ENCODE peak calls at places on chromosomes 2 and 18, in nine cellular contexts. One of them, this sample, is unnamed.

GRCh38 chr2:20599861-20600461 is 50.9 kb downstream of the HS1BP3 start:
- DNase-seq in activated naive CD4-positive, alpha-beta T cell treated with anti-CD3 and anti-CD28 coated beads, Interleukin-2, amount 50 U/mL, for 16 hours: peak
- DNase-seq in Kasumi-1: no peak
- DNase-seq in T1000: no peak
- DNase-seq in B cell: no peak
- DNase-seq in neural crest cell: peak
- DNase-seq in endodermal cell: peak
- DNase-seq in activated CD4-positive, alpha-beta T cell treated with anti-CD3 and anti-CD28 coated beads, Interleukin-2, amount 50 U/mL, for 1 hour: no peak
- DNase-seq in NCI-H345: no peak
- DNase-seq in this sample: peak

GRCh38 chr18:35927431-35927830 is 45.0 kb upstream of the RMP24 start:
- DNase-seq in activated naive CD4-positive, alpha-beta T cell treated with anti-CD3 and anti-CD28 coated beads, Interleukin-2, amount 50 U/mL, for 16 hours: no peak
- DNase-seq in Kasumi-1: no peak
- DNase-seq in T1000: no peak
- DNase-seq in B cell: no peak
- DNase-seq in neural crest cell: no peak
- DNase-seq in endodermal cell: no peak
- DNase-seq in activated CD4-positive, alpha-beta T cell treated with anti-CD3 and anti-CD28 coated beads, Interleukin-2, amount 50 U/mL, for 1 hour: no peak
- DNase-seq in NCI-H345: no peak
- DNase-seq in this sample: no peak

GRCh38 chr2:11286749-11287148 is 57.7 kb downstream of the ROCK2 start:
- DNase-seq in activated naive CD4-positive, alpha-beta T cell treated with anti-CD3 and anti-CD28 coated beads, Interleukin-2, amount 50 U/mL, for 16 hours: no peak
- DNase-seq in Kasumi-1: no peak
- DNase-seq in T1000: no peak
- DNase-seq in B cell: no peak
- DNase-seq in neural crest cell: no peak
- DNase-seq in endodermal cell: no peak
- DNase-seq in activated CD4-positive, alpha-beta T cell treated with anti-CD3 and anti-CD28 coated beads, Interleukin-2, amount 50 U/mL, for 1 hour: no peak
- DNase-seq in NCI-H345: no peak
- DNase-seq in this sample: no peak

GRCh38 chr2:30157616-30158015 is 10.8 kb downstream of the YPEL5 start:
- DNase-seq in activated naive CD4-positive, alpha-beta T cell treated with anti-CD3 and anti-CD28 coated beads, Interleukin-2, amount 50 U/mL, for 16 hours: no peak
- DNase-seq in Kasumi-1: no peak
- DNase-seq in T1000: no peak
- DNase-seq in B cell: no peak
- DNase-seq in neural crest cell: no peak
- DNase-seq in endodermal cell: no peak
- DNase-seq in activated CD4-positive, alpha-beta T cell treated with anti-CD3 and anti-CD28 coated beads, Interleukin-2, amount 50 U/mL, for 1 hour: no peak
- DNase-seq in NCI-H345: no peak
- DNase-seq in this sample: no peak

GRCh38 chr2:3216841-3217495 is 160.7 kb downstream of the EIPR1 start:
- DNase-seq in activated naive CD4-positive, alpha-beta T cell treated with anti-CD3 and anti-CD28 coated beads, Interleukin-2, amount 50 U/mL, for 16 hours: no peak
- DNase-seq in Kasumi-1: no peak
- DNase-seq in T1000: no peak
- DNase-seq in B cell: no peak
- DNase-seq in neural crest cell: no peak
- DNase-seq in endodermal cell: no peak
- DNase-seq in activated CD4-positive, alpha-beta T cell treated with anti-CD3 and anti-CD28 coated beads, Interleukin-2, amount 50 U/mL, for 1 hour: no peak
- DNase-seq in NCI-H345: no peak
- DNase-seq in this sample: no peak

GRCh38 chr2:70779911-70780580 is 10.4 kb downstream of the FIGLA start:
- DNase-seq in activated naive CD4-positive, alpha-beta T cell treated with anti-CD3 and anti-CD28 coated beads, Interleukin-2, amount 50 U/mL, for 16 hours: no peak
- DNase-seq in Kasumi-1: no peak
- DNase-seq in T1000: no peak
- DNase-seq in B cell: no peak
- DNase-seq in neural crest cell: no peak
- DNase-seq in endodermal cell: no peak
- DNase-seq in activated CD4-positive, alpha-beta T cell treated with anti-CD3 and anti-CD28 coated beads, Interleukin-2, amount 50 U/mL, for 1 hour: no peak
- DNase-seq in NCI-H345: no peak
- DNase-seq in this sample: no peak

GRCh38 chr18:1253825-1254224 is 349.2 kb downstream of the ADCYAP1 start:
- DNase-seq in activated naive CD4-positive, alpha-beta T cell treated with anti-CD3 and anti-CD28 coated beads, Interleukin-2, amount 50 U/mL, for 16 hours: no peak
- DNase-seq in Kasumi-1: no peak
- DNase-seq in T1000: no peak
- DNase-seq in B cell: no peak
- DNase-seq in neural crest cell: no peak
- DNase-seq in endodermal cell: no peak
- DNase-seq in activated CD4-positive, alpha-beta T cell treated with anti-CD3 and anti-CD28 coated beads, Interleukin-2, amount 50 U/mL, for 1 hour: no peak
- DNase-seq in NCI-H345: no peak
- DNase-seq in this sample: no peak

GRCh38 chr18:44885507-44885906 is 204.8 kb downstream of the SETBP1 start:
- DNase-seq in activated naive CD4-positive, alpha-beta T cell treated with anti-CD3 and anti-CD28 coated beads, Interleukin-2, amount 50 U/mL, for 16 hours: no peak
- DNase-seq in Kasumi-1: no peak
- DNase-seq in T1000: no peak
- DNase-seq in B cell: no peak
- DNase-seq in neural crest cell: no peak
- DNase-seq in endodermal cell: no peak
- DNase-seq in activated CD4-positive, alpha-beta T cell treated with anti-CD3 and anti-CD28 coated beads, Interleukin-2, amount 50 U/mL, for 1 hour: no peak
- DNase-seq in NCI-H345: no peak
- DNase-seq in this sample: no peak

GRCh38 chr2:21330786-21331391 is 207.1 kb downstream of the TDRD15 start:
- DNase-seq in activated naive CD4-positive, alpha-beta T cell treated with anti-CD3 and anti-CD28 coated beads, Interleukin-2, amount 50 U/mL, for 16 hours: no peak
- DNase-seq in Kasumi-1: no peak
- DNase-seq in T1000: no peak
- DNase-seq in B cell: no peak
- DNase-seq in neural crest cell: no peak
- DNase-seq in endodermal cell: no peak
- DNase-seq in activated CD4-positive, alpha-beta T cell treated with anti-CD3 and anti-CD28 coated beads, Interleukin-2, amount 50 U/mL, for 1 hour: no peak
- DNase-seq in NCI-H345: no peak
- DNase-seq in this sample: no peak

GRCh38 chr2:28293416-28293815 is 99.2 kb upstream of the FOSL2 start:
- DNase-seq in activated naive CD4-positive, alpha-beta T cell treated with anti-CD3 and anti-CD28 coated beads, Interleukin-2, amount 50 U/mL, for 16 hours: no peak
- DNase-seq in Kasumi-1: no peak
- DNase-seq in T1000: no peak
- DNase-seq in B cell: no peak
- DNase-seq in neural crest cell: no peak
- DNase-seq in endodermal cell: no peak
- DNase-seq in activated CD4-positive, alpha-beta T cell treated with anti-CD3 and anti-CD28 coated beads, Interleukin-2, amount 50 U/mL, for 1 hour: no peak
- DNase-seq in NCI-H345: no peak
- DNase-seq in this sample: no peak

GRCh38 chr2:101974663-101975062 is 17.1 kb upstream of the IL1R2 start:
- DNase-seq in activated naive CD4-positive, alpha-beta T cell treated with anti-CD3 and anti-CD28 coated beads, Interleukin-2, amount 50 U/mL, for 16 hours: no peak
- DNase-seq in Kasumi-1: no peak
- DNase-seq in T1000: peak
- DNase-seq in B cell: no peak
- DNase-seq in neural crest cell: no peak
- DNase-seq in endodermal cell: peak
- DNase-seq in activated CD4-positive, alpha-beta T cell treated with anti-CD3 and anti-CD28 coated beads, Interleukin-2, amount 50 U/mL, for 1 hour: no peak
- DNase-seq in NCI-H345: no peak
- DNase-seq in this sample: peak

GRCh38 chr2:60806988-60807681 is 51.1 kb downstream of the PAPOLG start:
- DNase-seq in activated naive CD4-positive, alpha-beta T cell treated with anti-CD3 and anti-CD28 coated beads, Interleukin-2, amount 50 U/mL, for 16 hours: peak
- DNase-seq in Kasumi-1: peak
- DNase-seq in T1000: no peak
- DNase-seq in B cell: no peak
- DNase-seq in neural crest cell: no peak
- DNase-seq in endodermal cell: no peak
- DNase-seq in activated CD4-positive, alpha-beta T cell treated with anti-CD3 and anti-CD28 coated beads, Interleukin-2, amount 50 U/mL, for 1 hour: peak
- DNase-seq in NCI-H345: peak
- DNase-seq in this sample: peak

GRCh38 chr2:173136614-173137013 is 61.0 kb downstream of the MAP3K20 start:
- DNase-seq in activated naive CD4-positive, alpha-beta T cell treated with anti-CD3 and anti-CD28 coated beads, Interleukin-2, amount 50 U/mL, for 16 hours: no peak
- DNase-seq in Kasumi-1: no peak
- DNase-seq in T1000: no peak
- DNase-seq in B cell: no peak
- DNase-seq in neural crest cell: no peak
- DNase-seq in endodermal cell: no peak
- DNase-seq in activated CD4-positive, alpha-beta T cell treated with anti-CD3 and anti-CD28 coated beads, Interleukin-2, amount 50 U/mL, for 1 hour: no peak
- DNase-seq in NCI-H345: no peak
- DNase-seq in this sample: no peak

GRCh38 chr2:213148572-213149331 is 2.7 kb downstream of the IKZF2 start:
- DNase-seq in activated naive CD4-positive, alpha-beta T cell treated with anti-CD3 and anti-CD28 coated beads, Interleukin-2, amount 50 U/mL, for 16 hours: no peak
- DNase-seq in Kasumi-1: no peak
- DNase-seq in T1000: no peak
- DNase-seq in B cell: no peak
- DNase-seq in neural crest cell: no peak
- DNase-seq in endodermal cell: no peak
- DNase-seq in activated CD4-positive, alpha-beta T cell treated with anti-CD3 and anti-CD28 coated beads, Interleukin-2, amount 50 U/mL, for 1 hour: no peak
- DNase-seq in NCI-H345: no peak
- DNase-seq in this sample: no peak

GRCh38 chr2:168583710-168584521 is 127.8 kb downstream of the CERS6 start:
- DNase-seq in activated naive CD4-positive, alpha-beta T cell treated with anti-CD3 and anti-CD28 coated beads, Interleukin-2, amount 50 U/mL, for 16 hours: no peak
- DNase-seq in Kasumi-1: no peak
- DNase-seq in T1000: peak
- DNase-seq in B cell: no peak
- DNase-seq in neural crest cell: no peak
- DNase-seq in endodermal cell: no peak
- DNase-seq in activated CD4-positive, alpha-beta T cell treated with anti-CD3 and anti-CD28 coated beads, Interleukin-2, amount 50 U/mL, for 1 hour: no peak
- DNase-seq in NCI-H345: peak
- DNase-seq in this sample: no peak

GRCh38 chr18:58580078-58580477 is 48.8 kb downstream of the ALPK2 start:
- DNase-seq in activated naive CD4-positive, alpha-beta T cell treated with anti-CD3 and anti-CD28 coated beads, Interleukin-2, amount 50 U/mL, for 16 hours: no peak
- DNase-seq in Kasumi-1: no peak
- DNase-seq in T1000: no peak
- DNase-seq in B cell: no peak
- DNase-seq in neural crest cell: no peak
- DNase-seq in endodermal cell: no peak
- DNase-seq in activated CD4-positive, alpha-beta T cell treated with anti-CD3 and anti-CD28 coated beads, Interleukin-2, amount 50 U/mL, for 1 hour: no peak
- DNase-seq in NCI-H345: no peak
- DNase-seq in this sample: no peak

GRCh38 chr2:205911306-205911705 is 174.7 kb downstream of the INO80D start:
- DNase-seq in activated naive CD4-positive, alpha-beta T cell treated with anti-CD3 and anti-CD28 coated beads, Interleukin-2, amount 50 U/mL, for 16 hours: no peak
- DNase-seq in Kasumi-1: no peak
- DNase-seq in T1000: no peak
- DNase-seq in B cell: no peak
- DNase-seq in neural crest cell: no peak
- DNase-seq in endodermal cell: no peak
- DNase-seq in activated CD4-positive, alpha-beta T cell treated with anti-CD3 and anti-CD28 coated beads, Interleukin-2, amount 50 U/mL, for 1 hour: no peak
- DNase-seq in NCI-H345: no peak
- DNase-seq in this sample: no peak

GRCh38 chr2:101340141-101340541 is 31.6 kb upstream of the RNF149 start:
- DNase-seq in activated naive CD4-positive, alpha-beta T cell treated with anti-CD3 and anti-CD28 coated beads, Interleukin-2, amount 50 U/mL, for 16 hours: no peak
- DNase-seq in Kasumi-1: peak
- DNase-seq in T1000: no peak
- DNase-seq in B cell: no peak
- DNase-seq in neural crest cell: no peak
- DNase-seq in endodermal cell: no peak
- DNase-seq in activated CD4-positive, alpha-beta T cell treated with anti-CD3 and anti-CD28 coated beads, Interleukin-2, amount 50 U/mL, for 1 hour: no peak
- DNase-seq in NCI-H345: no peak
- DNase-seq in this sample: no peak

GRCh38 chr2:144780983-144781382 is 261.1 kb upstream of the ZEB2 start:
- DNase-seq in activated naive CD4-positive, alpha-beta T cell treated with anti-CD3 and anti-CD28 coated beads, Interleukin-2, amount 50 U/mL, for 16 hours: no peak
- DNase-seq in Kasumi-1: no peak
- DNase-seq in T1000: no peak
- DNase-seq in B cell: no peak
- DNase-seq in neural crest cell: no peak
- DNase-seq in endodermal cell: no peak
- DNase-seq in activated CD4-positive, alpha-beta T cell treated with anti-CD3 and anti-CD28 coated beads, Interleukin-2, amount 50 U/mL, for 1 hour: no peak
- DNase-seq in NCI-H345: no peak
- DNase-seq in this sample: no peak

GRCh38 chr2:30149513-30149912 is 2.7 kb downstream of the YPEL5 start:
- DNase-seq in activated naive CD4-positive, alpha-beta T cell treated with anti-CD3 and anti-CD28 coated beads, Interleukin-2, amount 50 U/mL, for 16 hours: no peak
- DNase-seq in Kasumi-1: no peak
- DNase-seq in T1000: no peak
- DNase-seq in B cell: no peak
- DNase-seq in neural crest cell: no peak
- DNase-seq in endodermal cell: peak
- DNase-seq in activated CD4-positive, alpha-beta T cell treated with anti-CD3 and anti-CD28 coated beads, Interleukin-2, amount 50 U/mL, for 1 hour: no peak
- DNase-seq in NCI-H345: no peak
- DNase-seq in this sample: no peak

GRCh38 chr2:24015562-24016375 is 5.9 kb downstream of the MFSD2B start:
- DNase-seq in activated naive CD4-positive, alpha-beta T cell treated with anti-CD3 and anti-CD28 coated beads, Interleukin-2, amount 50 U/mL, for 16 hours: no peak
- DNase-seq in Kasumi-1: no peak
- DNase-seq in T1000: peak
- DNase-seq in B cell: no peak
- DNase-seq in neural crest cell: no peak
- DNase-seq in endodermal cell: peak
- DNase-seq in activated CD4-positive, alpha-beta T cell treated with anti-CD3 and anti-CD28 coated beads, Interleukin-2, amount 50 U/mL, for 1 hour: no peak
- DNase-seq in NCI-H345: peak
- DNase-seq in this sample: no peak

GRCh38 chr2:239602290-239603282 is 201.8 kb upstream of the HDAC4 start:
- DNase-seq in activated naive CD4-positive, alpha-beta T cell treated with anti-CD3 and anti-CD28 coated beads, Interleukin-2, amount 50 U/mL, for 16 hours: no peak
- DNase-seq in Kasumi-1: no peak
- DNase-seq in T1000: no peak
- DNase-seq in B cell: no peak
- DNase-seq in neural crest cell: no peak
- DNase-seq in endodermal cell: peak
- DNase-seq in activated CD4-positive, alpha-beta T cell treated with anti-CD3 and anti-CD28 coated beads, Interleukin-2, amount 50 U/mL, for 1 hour: no peak
- DNase-seq in NCI-H345: no peak
- DNase-seq in this sample: no peak

GRCh38 chr2:168758970-168759820 is 43.2 kb upstream of the NOSTRIN start:
- DNase-seq in activated naive CD4-positive, alpha-beta T cell treated with anti-CD3 and anti-CD28 coated beads, Interleukin-2, amount 50 U/mL, for 16 hours: no peak
- DNase-seq in Kasumi-1: peak
- DNase-seq in T1000: no peak
- DNase-seq in B cell: peak
- DNase-seq in neural crest cell: no peak
- DNase-seq in endodermal cell: peak
- DNase-seq in activated CD4-positive, alpha-beta T cell treated with anti-CD3 and anti-CD28 coated beads, Interleukin-2, amount 50 U/mL, for 1 hour: no peak
- DNase-seq in NCI-H345: peak
- DNase-seq in this sample: peak

GRCh38 chr2:18771212-18771611 is 181.8 kb upstream of the NT5C1B start:
- DNase-seq in activated naive CD4-positive, alpha-beta T cell treated with anti-CD3 and anti-CD28 coated beads, Interleukin-2, amount 50 U/mL, for 16 hours: no peak
- DNase-seq in Kasumi-1: no peak
- DNase-seq in T1000: no peak
- DNase-seq in B cell: no peak
- DNase-seq in neural crest cell: no peak
- DNase-seq in endodermal cell: no peak
- DNase-seq in activated CD4-positive, alpha-beta T cell treated with anti-CD3 and anti-CD28 coated beads, Interleukin-2, amount 50 U/mL, for 1 hour: no peak
- DNase-seq in NCI-H345: no peak
- DNase-seq in this sample: no peak

GRCh38 chr18:59084286-59084779 is 55.4 kb upstream of the SEC11C start:
- DNase-seq in activated naive CD4-positive, alpha-beta T cell treated with anti-CD3 and anti-CD28 coated beads, Interleukin-2, amount 50 U/mL, for 16 hours: peak
- DNase-seq in Kasumi-1: peak
- DNase-seq in T1000: no peak
- DNase-seq in B cell: peak
- DNase-seq in neural crest cell: peak
- DNase-seq in endodermal cell: peak
- DNase-seq in activated CD4-positive, alpha-beta T cell treated with anti-CD3 and anti-CD28 coated beads, Interleukin-2, amount 50 U/mL, for 1 hour: peak
- DNase-seq in NCI-H345: peak
- DNase-seq in this sample: peak

GRCh38 chr18:811192-812122 is 585 bp downstream of the YES1 start:
- DNase-seq in activated naive CD4-positive, alpha-beta T cell treated with anti-CD3 and anti-CD28 coated beads, Interleukin-2, amount 50 U/mL, for 16 hours: no peak
- DNase-seq in Kasumi-1: peak
- DNase-seq in T1000: no peak
- DNase-seq in B cell: no peak
- DNase-seq in neural crest cell: no peak
- DNase-seq in endodermal cell: peak
- DNase-seq in activated CD4-positive, alpha-beta T cell treated with anti-CD3 and anti-CD28 coated beads, Interleukin-2, amount 50 U/mL, for 1 hour: no peak
- DNase-seq in NCI-H345: peak
- DNase-seq in this sample: peak

GRCh38 chr2:70010222-70011111 is 49.0 kb upstream of the ASPRV1 start:
- DNase-seq in activated naive CD4-positive, alpha-beta T cell treated with anti-CD3 and anti-CD28 coated beads, Interleukin-2, amount 50 U/mL, for 16 hours: no peak
- DNase-seq in Kasumi-1: peak
- DNase-seq in T1000: no peak
- DNase-seq in B cell: no peak
- DNase-seq in neural crest cell: no peak
- DNase-seq in endodermal cell: no peak
- DNase-seq in activated CD4-positive, alpha-beta T cell treated with anti-CD3 and anti-CD28 coated beads, Interleukin-2, amount 50 U/mL, for 1 hour: no peak
- DNase-seq in NCI-H345: no peak
- DNase-seq in this sample: no peak

GRCh38 chr2:108220191-108220590 is 19.6 kb upstream of the SULT1C3 start:
- DNase-seq in activated naive CD4-positive, alpha-beta T cell treated with anti-CD3 and anti-CD28 coated beads, Interleukin-2, amount 50 U/mL, for 16 hours: no peak
- DNase-seq in Kasumi-1: no peak
- DNase-seq in T1000: no peak
- DNase-seq in B cell: no peak
- DNase-seq in neural crest cell: no peak
- DNase-seq in endodermal cell: no peak
- DNase-seq in activated CD4-positive, alpha-beta T cell treated with anti-CD3 and anti-CD28 coated beads, Interleukin-2, amount 50 U/mL, for 1 hour: no peak
- DNase-seq in NCI-H345: no peak
- DNase-seq in this sample: no peak

GRCh38 chr18:8732442-8733360 is 27.3 kb downstream of the MTCL1 start:
- DNase-seq in activated naive CD4-positive, alpha-beta T cell treated with anti-CD3 and anti-CD28 coated beads, Interleukin-2, amount 50 U/mL, for 16 hours: no peak
- DNase-seq in Kasumi-1: no peak
- DNase-seq in T1000: no peak
- DNase-seq in B cell: no peak
- DNase-seq in neural crest cell: no peak
- DNase-seq in endodermal cell: no peak
- DNase-seq in activated CD4-positive, alpha-beta T cell treated with anti-CD3 and anti-CD28 coated beads, Interleukin-2, amount 50 U/mL, for 1 hour: no peak
- DNase-seq in NCI-H345: no peak
- DNase-seq in this sample: no peak

GRCh38 chr2:133641497-133641896 is 73.2 kb upstream of the NCKAP5 start:
- DNase-seq in activated naive CD4-positive, alpha-beta T cell treated with anti-CD3 and anti-CD28 coated beads, Interleukin-2, amount 50 U/mL, for 16 hours: no peak
- DNase-seq in Kasumi-1: no peak
- DNase-seq in T1000: no peak
- DNase-seq in B cell: no peak
- DNase-seq in neural crest cell: no peak
- DNase-seq in endodermal cell: peak
- DNase-seq in activated CD4-positive, alpha-beta T cell treated with anti-CD3 and anti-CD28 coated beads, Interleukin-2, amount 50 U/mL, for 1 hour: no peak
- DNase-seq in NCI-H345: no peak
- DNase-seq in this sample: no peak

GRCh38 chr2:165141601-165142000 is 62.2 kb downstream of the SCN3A start:
- DNase-seq in activated naive CD4-positive, alpha-beta T cell treated with anti-CD3 and anti-CD28 coated beads, Interleukin-2, amount 50 U/mL, for 16 hours: no peak
- DNase-seq in Kasumi-1: peak
- DNase-seq in T1000: no peak
- DNase-seq in B cell: no peak
- DNase-seq in neural crest cell: no peak
- DNase-seq in endodermal cell: no peak
- DNase-seq in activated CD4-positive, alpha-beta T cell treated with anti-CD3 and anti-CD28 coated beads, Interleukin-2, amount 50 U/mL, for 1 hour: no peak
- DNase-seq in NCI-H345: no peak
- DNase-seq in this sample: no peak